ENCODE peak calls at places on chromosomes 16 and 17, in six cellular contexts. One of them, this sample, is unnamed.

GRCh38 chr17:82844796-82845162 is 5.0 kb upstream of the ZNF750 start:
- DNase-seq in AG04450: no peak
- DNase-seq in H9: no peak
- DNase-seq in endothelial cell: no peak
- DNase-seq in thoracic aorta: no peak
- DNase-seq in PC-3: no peak
- DNase-seq in this sample: no peak

GRCh38 chr16:10992112-10992511 is 47.7 kb downstream of the CLEC16A start:
- DNase-seq in AG04450: peak; percentile 87
- DNase-seq in H9: no peak
- DNase-seq in endothelial cell: no peak
- DNase-seq in thoracic aorta: no peak
- DNase-seq in PC-3: no peak
- DNase-seq in this sample: no peak

GRCh38 chr16:51818342-51818944 is 667.4 kb upstream of the SALL1 start:
- DNase-seq in AG04450: peak; percentile 44
- DNase-seq in H9: peak; percentile 64
- DNase-seq in endothelial cell: peak; percentile 70
- DNase-seq in thoracic aorta: no peak
- DNase-seq in PC-3: peak; percentile 21
- DNase-seq in this sample: peak; percentile 51

GRCh38 chr17:32310927-32311568 is 30.9 kb downstream of the C17orf75 start:
- DNase-seq in AG04450: no peak
- DNase-seq in H9: no peak
- DNase-seq in endothelial cell: no peak
- DNase-seq in thoracic aorta: no peak
- DNase-seq in PC-3: no peak
- DNase-seq in this sample: no peak

GRCh38 chr16:27977966-27978365 is 85.5 kb downstream of the GSG1L start:
- DNase-seq in AG04450: no peak
- DNase-seq in H9: no peak
- DNase-seq in endothelial cell: no peak
- DNase-seq in thoracic aorta: no peak
- DNase-seq in PC-3: no peak
- DNase-seq in this sample: no peak

GRCh38 chr17:7019839-7020519 is 2.9 kb upstream of the BCL6B start:
- DNase-seq in AG04450: no peak
- DNase-seq in H9: peak; percentile 76
- DNase-seq in endothelial cell: peak; percentile 74
- DNase-seq in thoracic aorta: no peak
- DNase-seq in PC-3: peak; percentile 51
- DNase-seq in this sample: no peak

GRCh38 chr17:80113033-80113484 is 11.7 kb downstream of the GAA start:
- DNase-seq in AG04450: no peak
- DNase-seq in H9: peak; percentile 58
- DNase-seq in endothelial cell: no peak
- DNase-seq in thoracic aorta: no peak
- DNase-seq in PC-3: no peak
- DNase-seq in this sample: no peak

GRCh38 chr16:54957403-54957802 is 26.7 kb downstream of the IRX5 start:
- DNase-seq in AG04450: no peak
- DNase-seq in H9: peak; percentile 42
- DNase-seq in endothelial cell: peak; percentile 32
- DNase-seq in thoracic aorta: no peak
- DNase-seq in PC-3: peak; percentile 38
- DNase-seq in this sample: no peak

GRCh38 chr16:79181419-79181818 is 419.1 kb downstream of the MAF start:
- DNase-seq in AG04450: no peak
- DNase-seq in H9: no peak
- DNase-seq in endothelial cell: no peak
- DNase-seq in thoracic aorta: no peak
- DNase-seq in PC-3: no peak
- DNase-seq in this sample: no peak

GRCh38 chr17:14337596-14338079 is 36.8 kb downstream of the HS3ST3B1 start:
- DNase-seq in AG04450: no peak
- DNase-seq in H9: no peak
- DNase-seq in endothelial cell: no peak
- DNase-seq in thoracic aorta: no peak
- DNase-seq in PC-3: no peak
- DNase-seq in this sample: no peak

GRCh38 chr17:66633322-66633965 is 201.5 kb upstream of the CACNG5 start:
- DNase-seq in AG04450: no peak
- DNase-seq in H9: no peak
- DNase-seq in endothelial cell: no peak
- DNase-seq in thoracic aorta: no peak
- DNase-seq in PC-3: no peak
- DNase-seq in this sample: no peak

GRCh38 chr16:56263711-56264608 is 72.7 kb downstream of the GNAO1 start:
- DNase-seq in AG04450: no peak
- DNase-seq in H9: no peak
- DNase-seq in endothelial cell: no peak
- DNase-seq in thoracic aorta: no peak
- DNase-seq in PC-3: no peak
- DNase-seq in this sample: no peak

GRCh38 chr16:20285993-20286499 is 41.3 kb downstream of the GP2 start:
- DNase-seq in AG04450: no peak
- DNase-seq in H9: no peak
- DNase-seq in endothelial cell: no peak
- DNase-seq in thoracic aorta: no peak
- DNase-seq in PC-3: no peak
- DNase-seq in this sample: no peak

GRCh38 chr17:78116411-78116810 is 12.1 kb downstream of the TMC6 start:
- DNase-seq in AG04450: no peak
- DNase-seq in H9: no peak
- DNase-seq in endothelial cell: no peak
- DNase-seq in thoracic aorta: no peak
- DNase-seq in PC-3: no peak
- DNase-seq in this sample: no peak

GRCh38 chr16:8678068-8678927 is 3.9 kb downstream of the ABAT start:
- DNase-seq in AG04450: peak; percentile 18
- DNase-seq in H9: no peak
- DNase-seq in endothelial cell: no peak
- DNase-seq in thoracic aorta: no peak
- DNase-seq in PC-3: peak; percentile 85
- DNase-seq in this sample: no peak

DNA sequence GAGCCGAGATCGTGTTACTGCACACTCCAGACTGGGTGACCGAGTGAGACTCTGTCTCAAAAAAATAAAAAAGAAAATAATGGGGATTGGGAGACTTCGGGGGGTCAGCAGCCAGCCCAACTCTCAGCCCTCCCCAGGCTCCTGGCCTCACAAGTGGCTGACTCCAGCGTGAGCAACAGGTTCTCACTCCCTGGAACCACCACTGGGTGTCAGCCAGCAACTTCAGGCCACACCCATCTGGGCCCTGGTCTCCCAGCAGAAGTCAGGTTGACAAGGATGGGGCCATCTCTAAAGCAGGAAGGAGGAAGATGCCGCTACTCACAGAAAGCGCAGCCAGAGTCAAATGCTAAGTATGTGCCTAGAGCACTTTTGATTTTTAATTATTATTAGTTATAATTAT is 139.4 kb downstream of the C16orf78 start:
- DNase-seq in AG04450: no peak
- DNase-seq in H9: peak; percentile 64
- DNase-seq in endothelial cell: no peak
- DNase-seq in thoracic aorta: no peak
- DNase-seq in PC-3: no peak
- DNase-seq in this sample: no peak
- TF ChIP-seq CTCF in AG04450: no peak
- TF ChIP-seq CTCF in H9: peak; percentile 58
- TF ChIP-seq CTCF in endothelial cell: no peak
- TF ChIP-seq CTCF in thoracic aorta: no peak
- TF ChIP-seq CTCF in PC-3: no peak
- TF ChIP-seq CTCF in this sample: peak; percentile 11

GRCh38 chr17:12664252-12664651 is 1.4 kb upstream of the MYOCD start:
- DNase-seq in AG04450: no peak
- DNase-seq in H9: no peak
- DNase-seq in endothelial cell: no peak
- DNase-seq in thoracic aorta: no peak
- DNase-seq in PC-3: no peak
- DNase-seq in this sample: no peak

GRCh38 chr17:12664894-12665262 is 812 bp upstream of the MYOCD start:
- DNase-seq in AG04450: no peak
- DNase-seq in H9: no peak
- DNase-seq in endothelial cell: no peak
- DNase-seq in thoracic aorta: no peak
- DNase-seq in PC-3: no peak
- DNase-seq in this sample: no peak

GRCh38 chr17:12665263-12666210 is at the start of gene MYOCD:
- DNase-seq in AG04450: peak; percentile 18
- DNase-seq in H9: peak; percentile 97
- DNase-seq in endothelial cell: peak; percentile 56
- DNase-seq in thoracic aorta: peak; percentile 8
- DNase-seq in PC-3: no peak
- DNase-seq in this sample: peak; percentile 40

GRCh38 chr17:12666718-12667117 is 1.0 kb downstream of the MYOCD start:
- DNase-seq in AG04450: no peak
- DNase-seq in H9: no peak
- DNase-seq in endothelial cell: no peak
- DNase-seq in thoracic aorta: no peak
- DNase-seq in PC-3: no peak
- DNase-seq in this sample: no peak

DNA sequence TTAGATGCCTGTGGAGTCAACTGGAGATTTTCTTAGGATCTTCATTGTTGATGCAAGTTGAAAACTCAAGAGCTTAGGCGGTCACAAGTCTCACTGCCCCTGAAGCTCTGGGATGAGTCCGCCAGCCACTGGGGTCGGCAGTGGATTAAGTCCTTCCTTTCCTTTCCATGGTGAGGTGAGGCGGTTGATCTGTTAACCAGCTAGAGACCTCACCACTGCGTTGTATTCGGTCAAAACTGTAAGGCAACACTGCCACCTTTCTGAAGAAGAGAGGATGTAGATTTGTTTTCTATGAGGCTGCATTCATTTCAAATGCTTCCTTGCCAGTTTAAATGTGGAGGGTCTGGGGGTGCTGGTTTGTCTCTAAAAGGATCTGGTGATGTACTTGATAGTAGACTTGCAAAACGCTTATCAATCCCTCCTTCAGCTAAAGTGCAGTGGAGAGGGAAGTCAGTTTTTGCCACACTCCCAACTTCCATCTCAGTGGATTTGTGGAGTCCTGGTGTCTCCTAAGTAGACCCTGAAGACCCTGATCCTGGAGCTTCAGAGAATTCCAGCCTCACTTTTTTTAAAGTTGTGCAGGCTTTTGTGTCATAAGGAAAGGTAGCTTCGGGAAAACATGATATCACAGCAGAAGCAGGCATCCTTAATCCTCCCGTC is 1.7 kb downstream of the MYOCD start:
- DNase-seq in AG04450: peak; percentile 70
- DNase-seq in H9: peak; percentile 78
- DNase-seq in endothelial cell: peak; percentile 8
- DNase-seq in thoracic aorta: no peak
- DNase-seq in PC-3: peak; percentile 68
- DNase-seq in this sample: peak; percentile 20
- TF ChIP-seq CTCF in AG04450: peak; percentile 75
- TF ChIP-seq CTCF in H9: peak; percentile 79
- TF ChIP-seq CTCF in endothelial cell: no peak
- TF ChIP-seq CTCF in thoracic aorta: peak; percentile 36
- TF ChIP-seq CTCF in PC-3: peak; percentile 60
- TF ChIP-seq CTCF in this sample: peak; percentile 63

GRCh38 chr17:81118308-81119221 is 46.7 kb upstream of the PVALEF start:
- DNase-seq in AG04450: no peak
- DNase-seq in H9: peak; percentile 69
- DNase-seq in endothelial cell: no peak
- DNase-seq in thoracic aorta: no peak
- DNase-seq in PC-3: no peak
- DNase-seq in this sample: no peak

GRCh38 chr17:81117672-81118198 is 47.6 kb upstream of the PVALEF start:
- DNase-seq in AG04450: no peak
- DNase-seq in H9: no peak
- DNase-seq in endothelial cell: no peak
- DNase-seq in thoracic aorta: no peak
- DNase-seq in PC-3: no peak
- DNase-seq in this sample: no peak

GRCh38 chr17:81120695-81121621 is 44.3 kb upstream of the PVALEF start:
- DNase-seq in AG04450: no peak
- DNase-seq in H9: no peak
- DNase-seq in endothelial cell: no peak
- DNase-seq in thoracic aorta: no peak
- DNase-seq in PC-3: no peak
- DNase-seq in this sample: no peak

GRCh38 chr17:81120149-81120484 is 45.2 kb upstream of the PVALEF start:
- DNase-seq in AG04450: no peak
- DNase-seq in H9: no peak
- DNase-seq in endothelial cell: no peak
- DNase-seq in thoracic aorta: no peak
- DNase-seq in PC-3: peak; percentile 28
- DNase-seq in this sample: no peak

DNA sequence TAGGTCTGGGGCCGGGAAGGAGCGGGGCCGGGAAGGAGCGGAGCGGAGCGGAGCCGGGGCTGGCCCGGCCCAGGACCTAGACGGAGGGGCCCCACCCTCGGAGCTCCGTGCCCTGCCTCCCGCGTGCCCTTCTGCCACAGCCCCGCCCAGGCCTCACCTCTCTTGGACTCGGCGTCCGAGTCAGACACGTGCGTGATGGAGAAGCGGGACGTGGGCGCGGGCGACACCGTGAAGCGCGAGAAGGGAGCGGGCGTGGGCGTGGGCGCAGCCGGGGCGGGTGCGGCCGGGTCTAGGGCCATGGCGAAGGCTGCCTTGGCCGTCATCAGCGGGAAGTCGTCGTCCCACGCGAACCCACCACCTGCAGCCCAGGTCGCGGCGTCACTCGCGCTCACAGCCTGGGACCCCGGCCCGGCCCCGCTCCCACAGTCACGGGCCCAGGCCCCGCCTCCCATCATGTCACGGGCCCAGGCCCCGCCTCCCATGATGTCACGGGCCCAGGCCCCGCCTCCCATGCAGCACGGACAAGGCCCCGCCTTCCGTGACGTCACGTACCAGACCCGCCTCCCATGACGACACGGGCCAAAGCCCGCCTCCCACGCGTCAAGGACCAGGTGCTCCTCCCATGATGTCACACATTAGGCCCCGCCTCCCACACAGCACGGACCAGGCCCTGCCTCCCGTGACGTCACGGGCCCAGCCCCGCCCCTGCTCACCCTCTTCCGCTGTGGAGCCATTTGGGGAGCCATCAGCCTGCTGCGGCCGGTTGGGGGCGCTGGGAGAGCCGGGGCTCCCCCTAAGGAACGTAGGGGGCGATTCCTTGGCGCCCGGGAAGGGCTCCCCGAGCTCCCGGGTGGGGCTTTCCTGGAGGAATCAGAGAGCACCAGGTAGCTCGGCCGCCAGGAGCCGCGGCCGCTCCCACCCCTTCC is 45.8 kb upstream of the PVALEF start:
- DNase-seq in AG04450: peak; percentile 88
- DNase-seq in H9: peak; percentile 99
- DNase-seq in endothelial cell: peak; percentile 96
- DNase-seq in thoracic aorta: peak; percentile 35
- DNase-seq in PC-3: peak; percentile 98
- DNase-seq in this sample: peak; percentile 70
- TF ChIP-seq CTCF in AG04450: peak; percentile 17
- TF ChIP-seq CTCF in H9: peak; percentile 57
- TF ChIP-seq CTCF in endothelial cell: no peak
- TF ChIP-seq CTCF in thoracic aorta: no peak
- TF ChIP-seq CTCF in PC-3: peak; percentile 72
- TF ChIP-seq CTCF in this sample: no peak

DNA sequence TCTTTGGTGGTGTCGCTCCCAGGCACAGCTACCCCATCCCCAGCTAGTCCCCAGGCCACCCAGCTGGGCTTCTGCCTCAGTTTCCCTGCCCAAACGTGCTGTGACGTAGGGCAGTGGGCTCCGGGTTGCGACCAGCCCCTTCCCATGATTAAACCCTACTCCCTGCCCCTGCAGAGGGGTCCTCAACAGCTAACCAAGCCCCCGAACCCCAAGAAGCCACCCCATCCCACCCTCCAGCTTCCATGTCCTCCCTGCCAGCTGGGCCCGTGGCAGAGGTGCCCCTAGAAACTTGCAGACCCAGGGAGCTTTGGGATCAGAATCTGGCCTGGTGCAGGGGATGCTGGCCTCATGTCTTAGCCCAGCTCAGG is 879 bp upstream of the NTN3 start:
- DNase-seq in AG04450: no peak
- DNase-seq in H9: no peak
- DNase-seq in endothelial cell: no peak
- DNase-seq in thoracic aorta: no peak
- DNase-seq in PC-3: no peak
- DNase-seq in this sample: no peak
- TF ChIP-seq CTCF in AG04450: no peak
- TF ChIP-seq CTCF in H9: no peak
- TF ChIP-seq CTCF in endothelial cell: no peak
- TF ChIP-seq CTCF in thoracic aorta: no peak
- TF ChIP-seq CTCF in PC-3: no peak
- TF ChIP-seq CTCF in this sample: no peak